ENCODE peak calls at places on chromosome 4, in ten cellular contexts. One of them, this sample, is unnamed. For H3K4me1, the result is how much of the 10 kb centered on the place peaks cover.

GRCh38 chr4:166222271-166222670 is 349.2 kb downstream of the TLL1 start:
- DNase-seq in mammary epithelial cell: no peak
- DNase-seq in transverse colon: no peak
- DNase-seq in tibial artery: no peak
- DNase-seq in CD4-positive, alpha-beta memory T cell: no peak
- DNase-seq in heart right ventricle: no peak
- DNase-seq in iPS DF 6.9: no peak
- DNase-seq in prostate gland: no peak
- DNase-seq in endodermal cell: no peak
- DNase-seq in heart left ventricle: no peak
- DNase-seq in this sample: no peak

GRCh38 chr4:113209153-113209552 is 159.7 kb downstream of the ANK2 start:
- DNase-seq in mammary epithelial cell: no peak
- DNase-seq in transverse colon: no peak
- DNase-seq in tibial artery: no peak
- DNase-seq in CD4-positive, alpha-beta memory T cell: no peak
- DNase-seq in heart right ventricle: no peak
- DNase-seq in iPS DF 6.9: no peak
- DNase-seq in prostate gland: no peak
- DNase-seq in endodermal cell: no peak
- DNase-seq in heart left ventricle: no peak
- DNase-seq in this sample: no peak

GRCh38 chr4:168247603-168248002 is 70.9 kb downstream of the DDX60 start:
- DNase-seq in mammary epithelial cell: no peak
- DNase-seq in transverse colon: no peak
- DNase-seq in tibial artery: no peak
- DNase-seq in CD4-positive, alpha-beta memory T cell: no peak
- DNase-seq in heart right ventricle: no peak
- DNase-seq in iPS DF 6.9: no peak
- DNase-seq in prostate gland: no peak
- DNase-seq in endodermal cell: no peak
- DNase-seq in heart left ventricle: no peak
- DNase-seq in this sample: no peak

GRCh38 chr4:89371614-89372013 is 64.0 kb upstream of the GPRIN3 start:
- DNase-seq in mammary epithelial cell: no peak
- DNase-seq in transverse colon: no peak
- DNase-seq in tibial artery: no peak
- DNase-seq in CD4-positive, alpha-beta memory T cell: no peak
- DNase-seq in heart right ventricle: no peak
- DNase-seq in iPS DF 6.9: no peak
- DNase-seq in prostate gland: no peak
- DNase-seq in endodermal cell: no peak
- DNase-seq in heart left ventricle: no peak
- DNase-seq in this sample: no peak

GRCh38 chr4:165864228-165864627 is 8.8 kb upstream of the TLL1 start:
- DNase-seq in mammary epithelial cell: no peak
- DNase-seq in transverse colon: no peak
- DNase-seq in tibial artery: no peak
- DNase-seq in CD4-positive, alpha-beta memory T cell: no peak
- DNase-seq in heart right ventricle: no peak
- DNase-seq in iPS DF 6.9: no peak
- DNase-seq in prostate gland: no peak
- DNase-seq in endodermal cell: no peak
- DNase-seq in heart left ventricle: no peak
- DNase-seq in this sample: no peak

GRCh38 chr4:186807809-186808634 is 84.4 kb upstream of the FAT1 start:
- DNase-seq in mammary epithelial cell: no peak
- DNase-seq in transverse colon: no peak
- DNase-seq in tibial artery: no peak
- DNase-seq in CD4-positive, alpha-beta memory T cell: no peak
- DNase-seq in heart right ventricle: no peak
- DNase-seq in iPS DF 6.9: no peak
- DNase-seq in prostate gland: no peak
- DNase-seq in endodermal cell: no peak
- DNase-seq in heart left ventricle: no peak
- DNase-seq in this sample: no peak

GRCh38 chr4:184461711-184462110 is 12.6 kb downstream of the IRF2 start:
- DNase-seq in mammary epithelial cell: no peak
- DNase-seq in transverse colon: no peak
- DNase-seq in tibial artery: no peak
- DNase-seq in CD4-positive, alpha-beta memory T cell: no peak
- DNase-seq in heart right ventricle: peak
- DNase-seq in iPS DF 6.9: no peak
- DNase-seq in prostate gland: no peak
- DNase-seq in endodermal cell: no peak
- DNase-seq in heart left ventricle: peak
- DNase-seq in this sample: no peak

GRCh38 chr4:128715616-128716015 is 93.9 kb upstream of the JADE1 start:
- DNase-seq in mammary epithelial cell: no peak
- DNase-seq in transverse colon: no peak
- DNase-seq in tibial artery: no peak
- DNase-seq in CD4-positive, alpha-beta memory T cell: no peak
- DNase-seq in heart right ventricle: no peak
- DNase-seq in iPS DF 6.9: no peak
- DNase-seq in prostate gland: no peak
- DNase-seq in endodermal cell: no peak
- DNase-seq in heart left ventricle: no peak
- DNase-seq in this sample: no peak

GRCh38 chr4:39889226-39889625 is 88.5 kb downstream of the PDS5A start:
- DNase-seq in mammary epithelial cell: no peak
- DNase-seq in transverse colon: no peak
- DNase-seq in tibial artery: no peak
- DNase-seq in CD4-positive, alpha-beta memory T cell: no peak
- DNase-seq in heart right ventricle: no peak
- DNase-seq in iPS DF 6.9: peak
- DNase-seq in prostate gland: no peak
- DNase-seq in endodermal cell: no peak
- DNase-seq in heart left ventricle: no peak
- DNase-seq in this sample: no peak

GRCh38 chr4:27888523-27888922 is 1027.9 kb downstream of the STIM2 start:
- DNase-seq in mammary epithelial cell: no peak
- DNase-seq in transverse colon: no peak
- DNase-seq in tibial artery: no peak
- DNase-seq in CD4-positive, alpha-beta memory T cell: no peak
- DNase-seq in heart right ventricle: no peak
- DNase-seq in iPS DF 6.9: no peak
- DNase-seq in prostate gland: no peak
- DNase-seq in endodermal cell: no peak
- DNase-seq in heart left ventricle: no peak
- DNase-seq in this sample: no peak

GRCh38 chr4:181161669-181162068 is 1081.5 kb upstream of the TENM3 start:
- DNase-seq in mammary epithelial cell: no peak
- DNase-seq in transverse colon: no peak
- DNase-seq in tibial artery: no peak
- DNase-seq in CD4-positive, alpha-beta memory T cell: no peak
- DNase-seq in heart right ventricle: no peak
- DNase-seq in iPS DF 6.9: no peak
- DNase-seq in prostate gland: no peak
- DNase-seq in endodermal cell: no peak
- DNase-seq in heart left ventricle: no peak
- DNase-seq in this sample: no peak

GRCh38 chr4:92184566-92184965 is 119.2 kb upstream of the GRID2 start:
- DNase-seq in mammary epithelial cell: no peak
- DNase-seq in transverse colon: no peak
- DNase-seq in tibial artery: no peak
- DNase-seq in CD4-positive, alpha-beta memory T cell: no peak
- DNase-seq in heart right ventricle: no peak
- DNase-seq in iPS DF 6.9: no peak
- DNase-seq in prostate gland: no peak
- DNase-seq in endodermal cell: no peak
- DNase-seq in heart left ventricle: no peak
- DNase-seq in this sample: no peak

GRCh38 chr4:85475631-85476233 is 782 bp downstream of the ARHGAP24 start:
- DNase-seq in mammary epithelial cell: no peak
- DNase-seq in transverse colon: no peak
- DNase-seq in tibial artery: no peak
- DNase-seq in CD4-positive, alpha-beta memory T cell: no peak
- DNase-seq in heart right ventricle: peak
- DNase-seq in iPS DF 6.9: no peak
- DNase-seq in prostate gland: no peak
- DNase-seq in endodermal cell: no peak
- DNase-seq in heart left ventricle: peak
- DNase-seq in this sample: no peak

GRCh38 chr4:84920591-84920990 is 45.9 kb downstream of the WDFY3 start:
- DNase-seq in mammary epithelial cell: peak
- DNase-seq in transverse colon: no peak
- DNase-seq in tibial artery: peak
- DNase-seq in CD4-positive, alpha-beta memory T cell: no peak
- DNase-seq in heart right ventricle: no peak
- DNase-seq in iPS DF 6.9: no peak
- DNase-seq in prostate gland: no peak
- DNase-seq in endodermal cell: no peak
- DNase-seq in heart left ventricle: no peak
- DNase-seq in this sample: no peak

GRCh38 chr4:48025005-48025404 is 8.4 kb downstream of the NIPAL1 start:
- DNase-seq in mammary epithelial cell: no peak
- DNase-seq in transverse colon: no peak
- DNase-seq in tibial artery: no peak
- DNase-seq in CD4-positive, alpha-beta memory T cell: no peak
- DNase-seq in heart right ventricle: no peak
- DNase-seq in iPS DF 6.9: no peak
- DNase-seq in prostate gland: no peak
- DNase-seq in endodermal cell: no peak
- DNase-seq in heart left ventricle: no peak
- DNase-seq in this sample: no peak
- H3K4me3 ChIP-seq in mammary epithelial cell: no peak
- H3K4me3 ChIP-seq in transverse colon: no peak
- H3K4me3 ChIP-seq in tibial artery: no peak
- H3K4me3 ChIP-seq in CD4-positive, alpha-beta memory T cell: no peak
- H3K4me3 ChIP-seq in heart right ventricle: no peak
- H3K4me3 ChIP-seq in iPS DF 6.9: no peak
- H3K4me3 ChIP-seq in prostate gland: no peak
- H3K4me3 ChIP-seq in endodermal cell: no peak
- H3K4me3 ChIP-seq in heart left ventricle: no peak
- H3K4me3 ChIP-seq in this sample: no peak

DNA sequence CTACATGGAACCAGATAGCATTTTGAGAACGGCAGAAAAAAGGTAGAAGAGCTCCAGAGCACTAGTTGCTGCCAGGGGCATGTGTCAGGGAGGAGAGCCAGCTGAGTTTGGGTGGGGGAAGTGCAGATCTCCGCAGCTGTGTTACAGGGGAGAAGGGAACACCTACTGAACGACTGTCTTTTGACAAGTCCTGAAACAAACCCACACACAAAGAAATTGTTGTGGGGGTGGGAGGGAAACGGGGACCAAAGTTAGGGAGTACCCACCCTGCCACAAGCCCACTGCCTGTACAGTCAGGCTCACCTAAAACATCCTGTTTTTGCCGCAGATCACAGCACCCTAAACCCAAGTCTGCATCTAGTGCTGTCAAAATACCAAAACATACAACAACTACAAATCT is 55.5 kb downstream of the LEF1 start:
- DNase-seq in mammary epithelial cell: no peak
- DNase-seq in transverse colon: no peak
- DNase-seq in tibial artery: no peak
- DNase-seq in CD4-positive, alpha-beta memory T cell: peak
- DNase-seq in heart right ventricle: no peak
- DNase-seq in iPS DF 6.9: no peak
- DNase-seq in prostate gland: no peak
- DNase-seq in endodermal cell: no peak
- DNase-seq in heart left ventricle: no peak
- DNase-seq in this sample: no peak
- H3K4me1 ChIP-seq in mammary epithelial cell: under half
- H3K4me1 ChIP-seq in transverse colon: under half
- H3K4me1 ChIP-seq in tibial artery: under half
- H3K4me1 ChIP-seq in CD4-positive, alpha-beta memory T cell: half or more
- H3K4me1 ChIP-seq in heart right ventricle: under half
- H3K4me1 ChIP-seq in iPS DF 6.9: under half
- H3K4me1 ChIP-seq in prostate gland: under half
- H3K4me1 ChIP-seq in endodermal cell: under half
- H3K4me1 ChIP-seq in heart left ventricle: under half
- H3K4me1 ChIP-seq in this sample: under half

GRCh38 chr4:169315530-169316306 is 45.0 kb upstream of the SH3RF1 start:
- DNase-seq in mammary epithelial cell: peak
- DNase-seq in transverse colon: peak
- DNase-seq in tibial artery: no peak
- DNase-seq in CD4-positive, alpha-beta memory T cell: no peak
- DNase-seq in heart right ventricle: no peak
- DNase-seq in iPS DF 6.9: no peak
- DNase-seq in prostate gland: no peak
- DNase-seq in endodermal cell: no peak
- DNase-seq in heart left ventricle: no peak
- DNase-seq in this sample: no peak

GRCh38 chr4:169312690-169313422 is 42.1 kb upstream of the SH3RF1 start:
- DNase-seq in mammary epithelial cell: no peak
- DNase-seq in transverse colon: no peak
- DNase-seq in tibial artery: no peak
- DNase-seq in CD4-positive, alpha-beta memory T cell: no peak
- DNase-seq in heart right ventricle: no peak
- DNase-seq in iPS DF 6.9: no peak
- DNase-seq in prostate gland: no peak
- DNase-seq in endodermal cell: no peak
- DNase-seq in heart left ventricle: no peak
- DNase-seq in this sample: no peak

GRCh38 chr4:169313732-169314131 is 43.0 kb upstream of the SH3RF1 start:
- DNase-seq in mammary epithelial cell: peak
- DNase-seq in transverse colon: no peak
- DNase-seq in tibial artery: no peak
- DNase-seq in CD4-positive, alpha-beta memory T cell: no peak
- DNase-seq in heart right ventricle: no peak
- DNase-seq in iPS DF 6.9: no peak
- DNase-seq in prostate gland: no peak
- DNase-seq in endodermal cell: no peak
- DNase-seq in heart left ventricle: no peak
- DNase-seq in this sample: no peak

GRCh38 chr4:169311643-169312365 is 41.0 kb upstream of the SH3RF1 start:
- DNase-seq in mammary epithelial cell: peak
- DNase-seq in transverse colon: no peak
- DNase-seq in tibial artery: no peak
- DNase-seq in CD4-positive, alpha-beta memory T cell: no peak
- DNase-seq in heart right ventricle: peak
- DNase-seq in iPS DF 6.9: peak
- DNase-seq in prostate gland: no peak
- DNase-seq in endodermal cell: peak
- DNase-seq in heart left ventricle: peak
- DNase-seq in this sample: peak

GRCh38 chr4:169314906-169315305 is 44.1 kb upstream of the SH3RF1 start:
- DNase-seq in mammary epithelial cell: peak
- DNase-seq in transverse colon: peak
- DNase-seq in tibial artery: peak
- DNase-seq in CD4-positive, alpha-beta memory T cell: no peak
- DNase-seq in heart right ventricle: peak
- DNase-seq in iPS DF 6.9: no peak
- DNase-seq in prostate gland: peak
- DNase-seq in endodermal cell: no peak
- DNase-seq in heart left ventricle: peak
- DNase-seq in this sample: peak
- H3K4me3 ChIP-seq in mammary epithelial cell: no peak
- H3K4me3 ChIP-seq in transverse colon: peak
- H3K4me3 ChIP-seq in tibial artery: no peak
- H3K4me3 ChIP-seq in CD4-positive, alpha-beta memory T cell: no peak
- H3K4me3 ChIP-seq in heart right ventricle: no peak
- H3K4me3 ChIP-seq in iPS DF 6.9: no peak
- H3K4me3 ChIP-seq in prostate gland: no peak
- H3K4me3 ChIP-seq in endodermal cell: no peak
- H3K4me3 ChIP-seq in heart left ventricle: no peak
- H3K4me3 ChIP-seq in this sample: no peak

DNA sequence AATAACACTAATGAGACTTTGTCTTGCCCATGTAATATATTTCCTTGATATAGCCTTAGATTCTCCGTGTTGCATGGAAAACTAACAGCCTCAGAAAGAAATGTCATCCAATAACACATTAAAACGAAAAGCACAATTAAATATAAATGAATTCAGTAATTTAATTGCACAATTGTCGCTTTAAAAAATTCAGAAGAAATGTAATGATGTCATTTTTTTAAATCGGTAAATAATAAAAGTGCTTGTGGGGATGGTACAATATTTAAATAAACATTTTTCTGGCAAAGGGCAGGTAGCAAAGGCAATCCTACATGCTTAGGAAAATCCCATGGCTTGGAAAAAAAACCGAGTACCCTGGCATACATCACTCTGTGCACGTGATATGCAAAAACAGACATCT is 225.3 kb upstream of the PPARGC1A start:
- DNase-seq in mammary epithelial cell: no peak
- DNase-seq in transverse colon: no peak
- DNase-seq in tibial artery: no peak
- DNase-seq in CD4-positive, alpha-beta memory T cell: no peak
- DNase-seq in heart right ventricle: no peak
- DNase-seq in iPS DF 6.9: no peak
- DNase-seq in prostate gland: no peak
- DNase-seq in endodermal cell: no peak
- DNase-seq in heart left ventricle: no peak
- DNase-seq in this sample: no peak
- H3K4me1 ChIP-seq in mammary epithelial cell: under half
- H3K4me1 ChIP-seq in transverse colon: under half
- H3K4me1 ChIP-seq in tibial artery: under half
- H3K4me1 ChIP-seq in CD4-positive, alpha-beta memory T cell: under half
- H3K4me1 ChIP-seq in heart right ventricle: under half
- H3K4me1 ChIP-seq in iPS DF 6.9: under half
- H3K4me1 ChIP-seq in prostate gland: under half
- H3K4me1 ChIP-seq in endodermal cell: under half
- H3K4me1 ChIP-seq in heart left ventricle: under half
- H3K4me1 ChIP-seq in this sample: under half

This sample was measured in testis.